ENCODE peak calls at places on chromosomes 13 and 19, in nine cellular contexts. G, T, Y, O, C, P, Q, L and I are unnamed samples.

GRCh38 chr19:45677351-45678230 is 9.6 kb downstream of the GIPR start:
- DNase-seq in L (peak), O (no peak), P (no peak), T (peak), Q (peak), G (peak), C (peak), Y (peak), I (peak)

GRCh38 chr19:13104848-13105646 is 2.4 kb upstream of the LYL1 start:
- DNase-seq in P (no peak), L (peak), C (no peak), G (peak), O (no peak), Y (no peak), Q (no peak), T (peak), I (no peak)

GRCh38 chr13:47831265-47831664 is 169.8 kb downstream of the SUCLA2 start:
- DNase-seq in C (no peak), T (no peak), O (no peak), G (no peak), Q (no peak), Y (no peak), L (no peak), P (peak), I (no peak)

GRCh38 chr19:13162749-13163608 is 12.8 kb downstream of the IER2 start:
- DNase-seq in P (peak), T (peak), C (peak), O (peak), L (peak), G (peak), Y (peak), Q (peak), I (peak)

GRCh38 chr13:99399623-99399974 is 92.4 kb upstream of the GPR183 start:
- DNase-seq in O (no peak), G (no peak), L (no peak), Y (no peak), C (no peak), Q (no peak), P (no peak), T (no peak), I (no peak)

GRCh38 chr19:49347835-49348234 is 12.6 kb downstream of the CD37 start:
- DNase-seq in C (no peak), Q (no peak), P (no peak), L (no peak), T (peak), O (peak), Y (peak), G (peak), I (no peak)

GRCh38 chr19:29645911-29646310 is 19.4 kb upstream of the PLEKHF1 start:
- DNase-seq in Y (peak), O (no peak), C (no peak), P (no peak), L (no peak), G (peak), T (no peak), Q (no peak), I (no peak)

GRCh38 chr13:106349080-106349841 is 186.2 kb downstream of the EFNB2 start:
- DNase-seq in L (no peak), P (no peak), T (no peak), Q (peak), Y (no peak), C (no peak), O (peak), G (no peak), I (peak)

GRCh38 chr19:55312621-55313117 is 12.5 kb downstream of the TMEM150B start:
- DNase-seq in G (no peak), Y (no peak), L (no peak), Q (no peak), T (no peak), P (no peak), C (no peak), O (no peak), I (no peak)

GRCh38 chr19:14405380-14405757 is 13.8 kb downstream of the DDX39A start:
- DNase-seq in G (no peak), P (no peak), O (no peak), Y (no peak), L (no peak), C (no peak), Q (no peak), T (no peak), I (no peak)

GRCh38 chr19:42150940-42151339 is 18.7 kb upstream of the POU2F2 start:
- DNase-seq in G (no peak), Q (peak), Y (no peak), P (no peak), T (no peak), O (no peak), C (no peak), L (no peak), I (no peak)

GRCh38 chr13:42258747-42259146 is 13.2 kb upstream of the AKAP11 start:
- DNase-seq in C (no peak), T (no peak), O (no peak), P (no peak), L (no peak), G (no peak), Q (no peak), Y (no peak), I (no peak)